ENCODE peak calls at places on chromosomes 16 and 17, in five cellular contexts. J, T, H, B and L are unnamed samples. For H3K9me3, the result is how much of the 10 kb centered on the place peaks cover.

GRCh38 chr17:60720763-60721531 is 43.3 kb downstream of the BCAS3 start:
- DNase-seq in T (peak), J (no peak), H (no peak), B (peak), L (peak)

GRCh38 chr17:21098934-21099687 is 27.7 kb upstream of the DHRS7B start:
- DNase-seq in B (peak), H (peak), T (peak), J (peak), L (peak)

GRCh38 chr17:42394838-42395237 is 6.6 kb upstream of the STAT3 start:
- DNase-seq in B (no peak), J (no peak), H (no peak), T (no peak), L (no peak)

GRCh38 chr17:39167492-39167891 is 1.5 kb upstream of the ARL5C start:
- DNase-seq in T (no peak), J (no peak), H (peak), B (no peak), L (no peak)

GRCh38 chr17:1485748-1486376 is 6.6 kb downstream of the MYO1C start:
- DNase-seq in J (peak), T (peak), B (peak), H (peak), L (peak)

GRCh38 chr16:85556456-85557082 is 56.6 kb upstream of the GSE1 start:
- DNase-seq in B (peak), T (peak), H (no peak), J (peak), L (peak)

GRCh38 chr17:73196500-73196899 is 3.6 kb downstream of the COG1 start:
- DNase-seq in T (peak), J (peak), B (no peak), H (no peak), L (no peak)

GRCh38 chr16:83137326-83137770 is 510.6 kb downstream of the CDH13 start:
- DNase-seq in J (no peak), H (no peak), T (peak), B (peak), L (peak)

GRCh38 chr16:81994485-81994884 is 16.8 kb downstream of the SDR42E1 start:
- DNase-seq in T (no peak), B (no peak), H (no peak), J (no peak), L (no peak)

GRCh38 chr17:16492613-16493290 is 759 bp upstream of the LRRC75A start:
- DNase-seq in J (no peak), B (no peak), T (no peak), H (no peak), L (no peak)

GRCh38 chr17:66355510-66355909 is 53.1 kb downstream of the PRKCA start:
- DNase-seq in B (peak), T (no peak), J (no peak), H (no peak), L (no peak)

GRCh38 chr17:1399366-1399678 is 700 bp downstream of the YWHAE start:
- DNase-seq in J (no peak), B (no peak), T (no peak), H (peak), L (no peak)

GRCh38 chr17:68161644-68162428 is 86.0 kb upstream of the AMZ2 start:
- DNase-seq in J (no peak), T (no peak), B (peak), H (peak), L (no peak)

GRCh38 chr17:76561332-76561731 is 21.5 kb downstream of the PRCD start:
- DNase-seq in J (no peak), H (no peak), B (peak), T (no peak), L (no peak)

GRCh38 chr17:76560036-76560876 is 20.4 kb downstream of the PRCD start:
- DNase-seq in T (no peak), H (no peak), J (no peak), B (peak), L (no peak)

GRCh38 chr17:76561799-76562268 is 22.0 kb downstream of the PRCD start:
- DNase-seq in B (peak), T (peak), H (no peak), J (no peak), L (peak)

GRCh38 chr17:76562734-76563148 is 22.9 kb downstream of the PRCD start:
- DNase-seq in T (peak), J (peak), H (no peak), B (peak), L (peak)

GRCh38 chr17:76560877-76561221 is 21.0 kb downstream of the PRCD start:
- DNase-seq in H (no peak), B (no peak), J (no peak), T (no peak), L (no peak)
- H3K27ac ChIP-seq in H (peak), B (peak), J (peak), T (peak), L (peak)

GRCh38 chr16:3044708-3045107 is 1.7 kb upstream of the MMP25 start:
- DNase-seq in B (no peak), T (no peak), H (no peak), J (no peak), L (no peak)

GRCh38 chr16:3045758-3046505 is 429 bp upstream of the MMP25 start:
- DNase-seq in H (no peak), J (no peak), B (no peak), T (no peak), L (no peak)

GRCh38 chr16:3049921-3050481 is 3.6 kb downstream of the MMP25 start:
- DNase-seq in T (no peak), J (no peak), B (no peak), H (no peak), L (no peak)

GRCh38 chr16:3046506-3047386 is at the start of gene MMP25:
- DNase-seq in B (no peak), H (no peak), T (no peak), J (no peak), L (no peak)

DNA sequence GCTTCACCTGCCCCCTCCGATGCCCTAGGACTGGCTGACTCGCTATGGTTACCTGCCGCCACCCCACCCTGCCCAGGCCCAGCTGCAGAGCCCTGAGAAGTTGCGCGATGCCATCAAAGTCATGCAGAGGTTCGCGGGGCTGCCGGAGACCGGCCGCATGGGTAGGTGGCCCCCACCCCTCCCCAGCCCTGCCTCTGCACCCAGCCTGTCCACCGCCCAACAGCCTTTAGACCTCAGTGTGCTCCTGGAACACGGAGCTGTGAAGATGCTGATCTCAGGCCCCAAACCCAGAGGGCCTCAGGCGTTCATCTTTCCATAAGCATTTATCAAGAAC is 993 bp downstream of the MMP25 start:
- DNase-seq in H (no peak), J (no peak), T (no peak), B (no peak), L (no peak)
- H3K9me3 ChIP-seq in H (under half), J (under half), T (under half), B (under half), L (under half)

DNA sequence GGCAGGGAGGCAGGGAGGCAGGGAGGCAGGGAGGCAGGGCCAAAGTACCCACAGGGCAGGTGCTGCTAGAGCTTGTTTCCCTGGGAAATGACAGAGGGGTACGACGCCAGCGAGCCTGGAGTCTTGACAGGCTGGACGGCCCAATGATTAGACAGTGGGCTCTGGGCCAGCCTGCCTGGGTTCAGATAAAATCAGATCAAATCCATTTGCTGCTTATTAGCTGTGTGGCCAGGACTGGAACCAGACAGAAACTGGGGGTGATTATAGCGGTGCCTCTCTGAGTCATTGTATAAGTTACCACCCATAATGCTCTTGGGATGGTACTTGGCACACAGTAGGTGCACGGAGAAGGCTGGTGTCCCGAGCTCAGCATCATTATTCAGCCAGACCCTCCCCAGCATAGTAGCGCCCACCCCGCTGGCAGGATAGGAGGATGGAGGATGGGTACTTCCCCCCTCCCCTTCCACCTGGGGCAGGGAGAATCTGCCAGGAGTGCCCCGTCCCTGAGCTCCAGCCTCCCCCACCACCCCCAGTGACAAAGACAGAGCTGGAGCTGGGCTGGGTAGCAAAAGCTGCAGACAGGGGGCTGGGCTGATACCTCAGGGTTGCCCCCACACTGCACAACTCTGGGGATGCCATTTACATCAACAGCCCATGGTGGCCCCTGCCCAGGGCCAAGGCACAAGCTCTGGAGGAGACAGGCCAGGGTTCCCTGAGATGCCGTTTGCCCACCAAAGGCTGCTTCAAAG is 77.6 kb upstream of the TNRC6C start:
- DNase-seq in J (no peak), B (no peak), H (no peak), T (no peak), L (no peak)
- H3K27ac ChIP-seq in J (no peak), B (no peak), H (peak), T (no peak), L (no peak)

DNA sequence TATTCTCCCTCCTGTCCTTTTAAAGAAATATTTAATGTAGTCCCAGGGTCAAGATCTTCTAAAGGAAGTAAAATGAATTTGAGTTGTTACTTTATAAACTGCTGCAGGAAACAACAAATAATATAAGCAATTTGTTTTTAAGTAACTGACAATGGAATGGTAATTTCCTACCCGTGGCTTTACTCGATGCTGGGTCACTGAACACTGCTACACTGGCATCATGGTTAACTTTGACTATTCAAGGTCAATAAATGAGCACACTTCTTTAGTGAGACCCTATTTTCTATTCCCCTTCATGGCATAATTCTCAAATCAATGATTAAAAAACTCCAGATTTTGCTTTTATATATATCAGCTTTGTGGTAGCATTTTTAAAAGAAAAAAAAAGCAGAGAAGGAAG is 22.1 kb upstream of the ERCC4 start:
- DNase-seq in J (no peak), B (no peak), H (no peak), T (no peak), L (no peak)
- H3K9me3 ChIP-seq in J (under half), B (under half), H (under half), T (under half), L (under half)

GRCh38 chr16:65124596-65124995 is 2.7 kb upstream of the CDH11 start:
- DNase-seq in H (no peak), T (no peak), B (no peak), J (no peak), L (no peak)

GRCh38 chr16:65122724-65122973 is 786 bp upstream of the CDH11 start:
- DNase-seq in H (no peak), B (no peak), J (no peak), T (no peak), L (no peak)

GRCh38 chr16:65123846-65124513 is 2.1 kb upstream of the CDH11 start:
- DNase-seq in T (no peak), H (no peak), J (no peak), B (no peak), L (no peak)

GRCh38 chr16:65121870-65122723 is at the start of gene CDH11:
- DNase-seq in B (peak), H (peak), T (peak), J (peak), L (no peak)

GRCh38 chr16:65122974-65123845 is 1.3 kb upstream of the CDH11 start:
- DNase-seq in J (peak), T (peak), B (peak), H (peak), L (peak)
- H3K27ac ChIP-seq in J (peak), T (peak), B (peak), H (peak), L (no peak)

DNA sequence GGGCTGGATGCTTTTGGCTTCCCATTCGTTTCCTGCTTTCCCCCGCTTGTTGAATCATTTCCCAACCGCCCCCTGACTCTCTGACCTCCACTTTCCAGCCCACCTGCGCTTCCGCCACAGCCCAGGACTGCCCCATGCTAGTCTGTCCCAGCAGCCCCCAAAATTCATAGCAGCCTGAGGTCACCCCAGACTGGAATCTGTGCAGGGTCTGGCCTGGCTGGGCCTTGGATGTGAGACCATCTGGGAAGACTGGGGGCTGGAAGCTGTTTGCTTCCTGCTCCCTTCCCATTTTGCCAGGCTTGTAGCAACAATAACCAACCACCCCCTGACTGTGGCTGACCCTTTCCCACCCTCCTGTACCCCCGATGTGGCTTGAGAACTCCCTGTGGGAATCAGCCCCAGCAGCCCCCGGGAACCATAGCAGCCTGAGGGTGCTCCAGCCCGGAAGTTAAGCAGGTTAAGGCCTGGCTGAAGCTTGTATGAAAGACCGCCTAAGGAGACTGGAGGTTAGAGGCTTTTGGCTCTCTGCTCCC is 2290.8 kb downstream of the TP53TG3F start:
- DNase-seq in B (no peak), H (no peak), T (no peak), J (no peak), L (no peak)
- H3K9me3 ChIP-seq in B (under half), H (under half), T (under half), J (under half), L (under half)

GRCh38 chr17:79341529-79341780 is 266.8 kb downstream of the ENGASE start:
- DNase-seq in T (no peak), B (no peak), J (no peak), H (no peak), L (no peak)
- H3K27ac ChIP-seq in T (no peak), B (no peak), J (no peak), H (no peak), L (no peak)

DNA sequence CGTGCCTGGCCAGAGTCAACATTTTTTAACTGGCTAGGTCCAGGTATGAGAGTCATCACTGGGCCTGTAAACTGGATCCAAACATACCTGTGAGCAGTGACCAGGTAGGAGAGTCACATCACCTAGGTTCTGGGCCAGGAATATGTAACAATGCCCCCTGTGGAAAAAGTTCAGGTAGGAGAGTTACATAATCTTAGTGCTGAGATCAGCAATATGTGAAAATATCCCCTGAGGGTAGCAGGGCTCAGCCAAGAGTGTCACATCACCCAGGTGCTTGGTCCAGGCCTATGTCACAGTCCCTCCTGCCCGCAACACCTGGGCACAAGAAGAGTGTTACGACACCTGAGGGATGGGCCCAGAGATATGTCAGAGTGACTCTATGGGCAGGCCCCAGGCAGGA is 2104.7 kb downstream of the TP53TG3F start:
- DNase-seq in B (no peak), H (no peak), T (no peak), J (no peak), L (no peak)
- H3K9me3 ChIP-seq in B (under half), H (under half), T (under half), J (under half), L (under half)